ENCODE peak calls at places on chromosomes 6 and 20, in four cellular contexts. T is K562, G is WTC11, N is HepG2. O is an unnamed sample.

GRCh38 chr6:152184573-152185157 is 377.2 kb downstream of the ESR1 start:
- DNase-seq in T (no peak), G (no peak), N (no peak), O (no peak)

GRCh38 chr6:49634080-49634810 is 2.4 kb downstream of the RHAG start:
- DNase-seq in T (no peak), G (no peak), N (no peak), O (no peak)

GRCh38 chr20:24754691-24755090 is 194.4 kb upstream of the CST7 start:
- DNase-seq in T (no peak), G (no peak), N (no peak), O (no peak)

GRCh38 chr6:149129401-149130077 is 188.0 kb upstream of the TAB2 start:
- DNase-seq in T (no peak), G (no peak), N (no peak), O (no peak)

GRCh38 chr20:53995949-53996348 is 74.4 kb downstream of the BCAS1 start:
- DNase-seq in T (no peak), G (no peak), N (no peak), O (no peak)

GRCh38 chr6:164882236-164882635 is 427.2 kb downstream of the C6orf118 start:
- DNase-seq in T (no peak), G (no peak), N (no peak), O (no peak)

GRCh38 chr6:111087871-111088667 is 766 bp downstream of the SLC16A10 start:
- DNase-seq in T (no peak), G (peak), N (peak), O (no peak)

GRCh38 chr6:116286773-116287358 is 7.1 kb upstream of the TSPYL1 start:
- DNase-seq in T (no peak), G (no peak), N (no peak), O (no peak)

GRCh38 chr20:51955756-51956155 is 153.4 kb upstream of the SALL4 start:
- DNase-seq in T (no peak), G (no peak), N (no peak), O (no peak)

GRCh38 chr20:23622839-23623343 is 14.9 kb downstream of the CST3 start:
- DNase-seq in T (peak), G (no peak), N (peak), O (no peak)

GRCh38 chr6:105564503-105564902 is 161.6 kb upstream of the PREP start:
- DNase-seq in T (no peak), G (no peak), N (no peak), O (no peak)

GRCh38 chr20:12047838-12048432 is 130.2 kb downstream of the BTBD3 start:
- DNase-seq in T (no peak), G (no peak), N (no peak), O (no peak)
- TF ChIP-seq MAX in T (no peak), G (no peak), N (no peak), O (no peak)

GRCh38 chr6:6696867-6697531 is 108.5 kb downstream of the LY86 start:
- DNase-seq in T (peak), G (peak), N (peak), O (no peak)
- TF ChIP-seq ETV6 in T (no peak), G (no peak), N (no peak), O (no peak)

GRCh38 chr6:167580512-167580911 is 246.2 kb upstream of the AFDN start:
- DNase-seq in T (no peak), G (no peak), N (no peak), O (no peak)

GRCh38 chr6:167579786-167580370 is 246.8 kb upstream of the AFDN start:
- DNase-seq in T (no peak), G (no peak), N (no peak), O (no peak)

GRCh38 chr6:167576798-167577528 is 249.7 kb upstream of the AFDN start:
- DNase-seq in T (no peak), G (no peak), N (no peak), O (no peak)

GRCh38 chr6:167577891-167578361 is 248.8 kb upstream of the AFDN start:
- DNase-seq in T (no peak), G (no peak), N (no peak), O (no peak)

DNA sequence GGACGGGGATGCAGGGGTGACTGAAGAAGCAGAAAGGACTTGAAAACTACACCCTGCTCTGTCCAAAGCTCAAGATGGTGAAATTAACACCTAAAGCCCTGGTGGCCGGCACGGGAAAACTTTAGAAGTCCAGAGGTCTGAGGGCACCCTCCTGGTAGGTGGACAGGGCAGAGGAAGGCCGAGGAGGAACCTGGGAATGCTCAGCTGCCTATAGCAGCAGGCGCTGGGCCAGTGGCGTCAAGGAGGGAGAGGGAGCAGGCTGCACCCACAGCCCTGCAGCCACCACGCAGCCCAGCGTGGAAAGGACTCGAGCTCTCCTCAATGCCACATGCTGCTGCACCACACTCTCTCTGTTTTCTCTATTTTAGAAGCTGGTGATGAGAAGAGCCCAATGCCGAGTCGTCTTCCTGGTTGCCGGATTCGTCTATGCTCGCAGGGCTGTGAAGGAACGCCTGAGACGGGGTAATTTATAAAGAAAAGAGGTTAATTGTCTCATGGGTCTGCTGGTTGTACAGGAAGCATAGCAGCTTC is 248.3 kb upstream of the AFDN start:
- DNase-seq in T (no peak), G (no peak), N (no peak), O (no peak)
- TF ChIP-seq MAX in T (no peak), G (no peak), N (no peak), O (no peak)

GRCh38 chr6:107647439-107647948 is 157.6 kb downstream of the SOBP start:
- DNase-seq in T (no peak), G (no peak), N (no peak), O (no peak)

GRCh38 chr6:107646776-107647438 is 157.0 kb downstream of the SOBP start:
- DNase-seq in T (no peak), G (no peak), N (no peak), O (no peak)

GRCh38 chr6:107644513-107644912 is 154.6 kb downstream of the SOBP start:
- DNase-seq in T (no peak), G (no peak), N (no peak), O (no peak)

GRCh38 chr6:107645740-107646139 is 155.8 kb downstream of the SOBP start:
- DNase-seq in T (no peak), G (no peak), N (no peak), O (no peak)

GRCh38 chr6:107646176-107646575 is 156.3 kb downstream of the SOBP start:
- DNase-seq in T (no peak), G (no peak), N (no peak), O (no peak)
- TF ChIP-seq ETV6 in T (no peak), G (no peak), N (no peak), O (no peak)

DNA sequence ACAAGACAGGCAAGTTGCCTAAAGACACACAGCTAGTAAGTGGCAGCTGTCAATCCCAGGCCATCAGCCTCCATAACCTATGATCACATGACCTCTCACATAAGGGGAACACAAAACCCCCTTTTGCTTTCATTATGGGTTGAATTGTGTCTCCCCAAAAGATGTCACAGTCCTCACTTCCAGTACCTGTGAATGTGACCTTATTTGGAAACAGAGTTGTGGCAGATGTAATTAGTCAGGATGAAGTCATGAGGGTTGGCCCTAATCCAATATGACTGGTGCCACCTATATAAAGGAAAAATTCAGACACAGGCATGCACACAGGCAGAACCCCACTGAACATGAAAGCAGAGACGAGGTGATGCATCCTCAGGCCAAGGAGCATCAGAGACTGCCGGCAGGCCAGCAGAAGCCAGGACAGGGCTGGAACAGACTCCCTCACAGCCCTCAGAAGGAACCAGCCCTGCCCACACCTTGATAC is 33.6 kb downstream of the GFOD1 start:
- DNase-seq in T (no peak), G (no peak), N (no peak), O (peak)
- TF ChIP-seq MAX in T (no peak), G (no peak), N (no peak), O (no peak)